ENCODE peak calls at places on chromosomes 16 and 17, in four cellular contexts. Z, L, Y and Q are unnamed samples.

GRCh38 chr17:21513012-21513570 is 136.9 kb downstream of the KCNJ12 start:
- DNase-seq in L (peak; percentile 81), Z (no peak), Y (peak; percentile 64), Q (peak; percentile 57)

GRCh38 chr17:83041305-83041704 is 38.1 kb upstream of the METRNL start:
- DNase-seq in Z (no peak), Y (no peak), L (no peak), Q (no peak)

GRCh38 chr16:19130852-19131808 is 17.4 kb downstream of the ITPRIPL2 start:
- DNase-seq in Y (no peak), L (peak; percentile 42), Z (no peak), Q (no peak)

GRCh38 chr16:51877686-51878085 is 669.3 kb downstream of the TOX3 start:
- DNase-seq in Y (no peak), L (no peak), Z (no peak), Q (no peak)

GRCh38 chr16:49496656-49497055 is 123.1 kb downstream of the C16orf78 start:
- DNase-seq in Y (no peak), L (no peak), Z (no peak), Q (no peak)

GRCh38 chr16:50635505-50636392 is 45.4 kb downstream of the SNX20 start:
- DNase-seq in Y (no peak), L (peak; percentile 38), Z (no peak), Q (peak; percentile 8)

GRCh38 chr17:3964203-3965122 is at the start of gene ATP2A3:
- DNase-seq in Z (no peak), Y (no peak), L (peak; percentile 64), Q (no peak)

GRCh38 chr17:50575581-50576210 is 15.2 kb downstream of the CACNA1G start:
- DNase-seq in Y (no peak), Z (no peak), L (no peak), Q (no peak)

GRCh38 chr16:4755687-4756086 is 11.3 kb downstream of the ZNF500 start:
- DNase-seq in Y (no peak), Z (no peak), L (no peak), Q (no peak)

GRCh38 chr17:75067856-75068255 is 19.9 kb upstream of the SLC16A5 start:
- DNase-seq in Y (no peak), Z (no peak), L (no peak), Q (no peak)

GRCh38 chr16:53061701-53062159 is 6.9 kb downstream of the CHD9 start:
- DNase-seq in L (no peak), Y (peak; percentile 70), Z (peak; percentile 96), Q (no peak)

GRCh38 chr17:44780161-44780560 is 21.4 kb downstream of the ADAM11 start:
- DNase-seq in Y (no peak), Z (no peak), L (no peak), Q (no peak)

GRCh38 chr16:60299345-60299744 is 1565.2 kb upstream of the GOT2 start:
- DNase-seq in Y (no peak), Z (no peak), L (no peak), Q (no peak)
- TF ChIP-seq REST in Y (no peak), Z (no peak), L (no peak), Q (no peak)

GRCh38 chr17:79950711-79951110 is 85.0 kb downstream of the TBC1D16 start:
- DNase-seq in Y (no peak), L (no peak), Z (no peak), Q (no peak)

GRCh38 chr17:79952265-79952877 is 83.3 kb downstream of the TBC1D16 start:
- DNase-seq in Z (no peak), Y (no peak), L (no peak), Q (no peak)

GRCh38 chr17:79952915-79953314 is 82.8 kb downstream of the TBC1D16 start:
- DNase-seq in L (no peak), Z (no peak), Y (peak; percentile 71), Q (no peak)

GRCh38 chr17:79950306-79950705 is 85.4 kb downstream of the TBC1D16 start:
- DNase-seq in L (peak; percentile 16), Y (no peak), Z (no peak), Q (no peak)

DNA sequence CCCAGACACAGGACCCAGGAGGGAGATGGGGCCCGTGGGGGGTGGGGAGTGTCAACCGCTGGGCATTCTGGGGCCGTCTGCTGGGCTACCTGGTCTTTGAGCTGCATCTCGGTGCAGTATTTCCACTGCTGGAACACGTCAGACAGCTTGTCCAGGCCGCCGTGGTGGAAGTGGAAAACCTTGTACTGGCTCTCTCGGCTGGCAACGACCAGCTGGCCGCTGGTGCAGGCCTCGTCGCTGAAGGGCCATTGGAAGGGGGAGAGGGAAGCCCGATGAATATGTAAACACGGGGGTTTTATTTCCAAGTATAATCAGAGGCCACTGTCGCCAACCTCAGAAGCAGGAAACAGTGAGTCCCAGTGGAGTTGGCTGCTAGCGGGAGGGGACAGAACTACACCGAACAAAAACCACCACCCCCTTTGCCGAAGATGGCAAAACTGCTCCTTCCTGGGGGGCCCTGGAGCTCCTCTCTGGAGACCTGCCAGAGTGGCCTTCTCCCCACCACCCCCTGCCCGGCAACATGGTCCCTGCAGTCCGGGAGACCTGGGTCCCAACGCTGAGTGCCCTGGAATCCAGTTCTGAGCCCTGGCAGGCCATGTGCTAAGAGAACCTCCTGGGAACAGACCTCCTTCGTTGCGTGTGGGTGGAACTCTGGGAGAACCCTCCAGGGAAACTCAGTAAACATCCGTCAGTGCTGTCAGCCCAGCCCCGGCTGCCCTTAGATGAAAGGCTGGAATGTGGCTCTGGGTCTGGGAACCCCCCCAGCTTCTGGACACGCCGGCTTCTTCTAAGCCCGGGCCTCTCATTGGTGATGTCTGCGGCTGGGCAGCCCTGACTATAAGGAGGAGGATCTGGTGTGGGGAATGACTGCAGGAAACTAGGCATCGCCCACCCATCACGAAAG is 84.1 kb downstream of the TBC1D16 start:
- DNase-seq in L (no peak), Y (peak; percentile 47), Z (no peak), Q (no peak)
- TF ChIP-seq SP1 in L (no peak), Y (no peak), Z (no peak), Q (no peak)

GRCh38 chr17:43383826-43384475 is 14.8 kb upstream of the ARL4D start:
- DNase-seq in Y (no peak), Z (no peak), L (no peak), Q (no peak)
- TF ChIP-seq REST in Y (no peak), Z (no peak), L (no peak), Q (no peak)

GRCh38 chr17:35612924-35613521 is 25.9 kb downstream of the AP2B1 start:
- DNase-seq in Z (no peak), Y (peak; percentile 48), L (peak; percentile 56), Q (peak; percentile 12)
- TF ChIP-seq SP1 in Z (no peak), Y (no peak), L (no peak), Q (no peak)